ENCODE peak calls at places on chromosomes 16 and 17, in seven cellular contexts. F is effector memory CD4-positive, alpha-beta T cell; K is HS-27A; S is AG04450; G is stimulated activated CD8-positive, alpha-beta memory T cell treated with anti-CD3 and anti-CD28 coated beads, Interleukin-7, amount 100 ng/mL, for 1 hour; J is Calu3; O is ELR. R is an unnamed sample.
A peak's percentile ranks its signal among the peaks of the same experiment; 100 is the strongest.

GRCh38 chr16:28084209-28084608 is 20.7 kb upstream of the GSG1L start:
- DNase-seq in F (no peak), K (no peak), S (no peak), G (no peak), J (no peak), O (no peak), R (no peak)

GRCh38 chr16:53837421-53837820 is 133.5 kb downstream of the FTO start:
- DNase-seq in F (no peak), K (no peak), S (no peak), G (no peak), J (no peak), O (no peak), R (no peak)

GRCh38 chr17:72506773-72507172 is 386.0 kb downstream of the SOX9 start:
- DNase-seq in F (no peak), K (no peak), S (no peak), G (no peak), J (no peak), O (no peak), R (no peak)

GRCh38 chr16:81427245-81427644 is 17.4 kb upstream of the CMIP start:
- DNase-seq in F (no peak), K (no peak), S (no peak), G (no peak), J (no peak), O (no peak), R (no peak)

GRCh38 chr17:82536220-82537201 is 17.0 kb downstream of the FOXK2 start:
- DNase-seq in F (no peak), K (no peak), S (peak; percentile 52), G (no peak), J (no peak), O (peak; percentile 83), R (peak; percentile 92)

GRCh38 chr17:19883537-19884215 is 15.9 kb upstream of the ULK2 start:
- DNase-seq in F (no peak), K (no peak), S (no peak), G (no peak), J (no peak), O (no peak), R (no peak)

GRCh38 chr17:62628845-62629555 is 1.5 kb downstream of the MRC2 start:
- DNase-seq in F (no peak), K (no peak), S (no peak), G (no peak), J (no peak), O (peak; percentile 46), R (no peak)

GRCh38 chr17:32388613-32389459 is 38.9 kb downstream of the ZNF207 start:
- DNase-seq in F (no peak), K (no peak), S (no peak), G (no peak), J (no peak), O (no peak), R (no peak)

GRCh38 chr16:29198731-29199521 is 207.6 kb downstream of the NPIPB11 start:
- DNase-seq in F (no peak), K (no peak), S (no peak), G (no peak), J (no peak), O (no peak), R (no peak)

GRCh38 chr17:47663997-47664941 is 14.6 kb downstream of the KPNB1 start:
- DNase-seq in F (peak; percentile 45), K (no peak), S (no peak), G (peak; percentile 45), J (peak; percentile 80), O (peak; percentile 76), R (peak; percentile 85)

GRCh38 chr17:28763804-28764266 is 20.0 kb downstream of the TRAF4 start:
- DNase-seq in F (peak; percentile 70), K (no peak), S (peak; percentile 51), G (peak; percentile 71), J (peak; percentile 81), O (peak; percentile 88), R (peak; percentile 85)

GRCh38 chr17:75652934-75653549 is 13.9 kb downstream of the RECQL5 start:
- DNase-seq in F (no peak), K (no peak), S (no peak), G (no peak), J (peak; percentile 63), O (peak; percentile 63), R (peak; percentile 63)

GRCh38 chr17:147796-148740 is 10.7 kb downstream of the SCGB1C2 start:
- DNase-seq in F (no peak), K (no peak), S (no peak), G (no peak), J (no peak), O (no peak), R (no peak)

GRCh38 chr17:82608816-82609215 is 39.4 kb downstream of the WDR45B start:
- DNase-seq in F (no peak), K (no peak), S (no peak), G (no peak), J (no peak), O (no peak), R (no peak)

GRCh38 chr16:84292032-84292431 is 2.6 kb upstream of the WFDC1 start:
- DNase-seq in F (no peak), K (no peak), S (no peak), G (no peak), J (no peak), O (no peak), R (no peak)

GRCh38 chr17:68399638-68400403 is 57.5 kb downstream of the WIPI1 start:
- DNase-seq in F (no peak), K (no peak), S (no peak), G (no peak), J (no peak), O (peak; percentile 64), R (peak; percentile 84)

GRCh38 chr17:77840576-77841160 is 117.8 kb upstream of the TNRC6C start:
- DNase-seq in F (no peak), K (no peak), S (no peak), G (no peak), J (no peak), O (no peak), R (no peak)

GRCh38 chr16:681746-682427 is 1.7 kb downstream of the STUB1 start:
- DNase-seq in F (no peak), K (no peak), S (no peak), G (no peak), J (peak; percentile 53), O (peak; percentile 54), R (no peak)

GRCh38 chr17:7844292-7845154 is 10.3 kb upstream of the TMEM88 start:
- DNase-seq in F (peak; percentile 77), K (no peak), S (peak; percentile 82), G (peak; percentile 59), J (peak; percentile 90), O (peak; percentile 98), R (peak; percentile 97)

GRCh38 chr16:53131363-53132071 is 76.7 kb downstream of the CHD9 start:
- DNase-seq in F (peak; percentile 52), K (peak; percentile 29), S (no peak), G (peak; percentile 13), J (peak; percentile 56), O (peak; percentile 80), R (peak; percentile 58)

GRCh38 chr17:56824503-56824902 is 9.2 kb downstream of the C17orf67 start:
- DNase-seq in F (no peak), K (no peak), S (no peak), G (no peak), J (no peak), O (no peak), R (no peak)

GRCh38 chr16:24540575-24541240 is 1.3 kb downstream of the RBBP6 start:
- DNase-seq in F (no peak), K (no peak), S (no peak), G (no peak), J (peak; percentile 4), O (peak; percentile 54), R (peak; percentile 44)

GRCh38 chr16:1036121-1036520 is 36.4 kb upstream of the SSTR5 start:
- DNase-seq in F (no peak), K (no peak), S (no peak), G (no peak), J (no peak), O (no peak), R (no peak)

GRCh38 chr16:75481475-75481874 is 13.8 kb downstream of the CHST6 start:
- DNase-seq in F (no peak), K (no peak), S (no peak), G (no peak), J (no peak), O (no peak), R (peak; percentile 31)

GRCh38 chr17:34398990-34399389 is 36.0 kb upstream of the CCL1 start:
- DNase-seq in F (no peak), K (no peak), S (no peak), G (no peak), J (no peak), O (no peak), R (no peak)

GRCh38 chr17:43014020-43014615 is 7.5 kb downstream of the IFI35 start:
- DNase-seq in F (no peak), K (no peak), S (no peak), G (no peak), J (no peak), O (no peak), R (no peak)